ENCODE peak calls at places on chromosomes 16 and 17, in ten cellular contexts. R is upper lobe of right lung, M is substantia nigra, S is stomach, B is heart right ventricle, H is PC-3, D is left ventricle myocardium inferior, T is hepatocyte, W is neural progenitor cell, Z is RWPE1. O is an unnamed sample.

GRCh38 chr16:51641191-51641765 is 490.2 kb upstream of the SALL1 start:
- DNase-seq in Z (no peak), W (no peak), R (no peak), B (no peak), H (no peak), T (no peak), D (no peak), S (no peak), M (no peak), O (no peak)

GRCh38 chr16:23365602-23366240 is 63.6 kb downstream of the SCNN1B start:
- DNase-seq in T (no peak), H (peak; percentile 56), Z (no peak), R (no peak), W (no peak), M (no peak), S (no peak), D (no peak), B (no peak), O (peak; percentile 63)

GRCh38 chr17:45425125-45425983 is 7.3 kb downstream of the ARHGAP27 start:
- DNase-seq in W (peak; percentile 87), M (no peak), D (peak; percentile 61), S (peak; percentile 92), T (peak; percentile 94), R (peak; percentile 91), B (no peak), H (peak; percentile 99), Z (peak; percentile 89), O (peak; percentile 92)

GRCh38 chr16:56041556-56042140 is 149.6 kb upstream of the GNAO1 start:
- DNase-seq in H (peak; percentile 31), S (no peak), W (peak; percentile 76), B (no peak), R (no peak), D (no peak), M (peak; percentile 2), Z (peak; percentile 50), T (peak; percentile 72), O (peak; percentile 37)

GRCh38 chr17:50858486-50859225 is 7.5 kb downstream of the TOB1 start:
- DNase-seq in B (no peak), D (no peak), M (no peak), Z (no peak), T (no peak), W (no peak), R (no peak), H (no peak), S (no peak), O (no peak)

GRCh38 chr16:56301391-56301850 is 110.1 kb downstream of the GNAO1 start:
- DNase-seq in R (no peak), H (peak; percentile 13), M (peak; percentile 46), S (no peak), Z (no peak), B (no peak), D (no peak), W (no peak), T (no peak), O (no peak)

GRCh38 chr16:78230832-78231231 is 131.4 kb downstream of the WWOX start:
- DNase-seq in M (no peak), W (no peak), D (no peak), H (peak; percentile 83), Z (peak; percentile 29), R (no peak), S (no peak), T (peak; percentile 54), B (no peak), O (no peak)

GRCh38 chr17:74037320-74037719 is 166.2 kb upstream of the RPL38 start:
- DNase-seq in S (no peak), M (no peak), H (peak; percentile 44), T (peak; percentile 70), R (no peak), W (peak; percentile 36), B (no peak), D (no peak), Z (peak; percentile 24), O (no peak)

GRCh38 chr17:14302421-14303099 is 1.7 kb downstream of the HS3ST3B1 start:
- DNase-seq in T (peak; percentile 95), S (peak; percentile 90), R (peak; percentile 94), D (peak; percentile 84), W (peak; percentile 95), B (peak; percentile 89), M (peak; percentile 8), H (peak; percentile 89), Z (peak; percentile 77), O (peak; percentile 86)

GRCh38 chr17:74579910-74580309 is 12.2 kb downstream of the CD300LD start:
- DNase-seq in M (no peak), W (no peak), D (no peak), Z (no peak), T (no peak), B (no peak), H (no peak), R (no peak), S (no peak), O (no peak)

GRCh38 chr17:17190188-17190587 is 15.9 kb downstream of the PLD6 start:
- DNase-seq in Z (no peak), R (no peak), M (no peak), H (no peak), W (no peak), S (no peak), D (peak; percentile 14), T (no peak), B (no peak), O (no peak)

GRCh38 chr17:28985950-28986713 is 19.7 kb downstream of the SEZ6 start:
- DNase-seq in B (no peak), R (no peak), W (peak; percentile 94), H (no peak), Z (no peak), M (no peak), D (no peak), T (peak; percentile 30), S (no peak), O (no peak)

GRCh38 chr17:72751746-72752145 is 340.7 kb downstream of the SLC39A11 start:
- DNase-seq in W (no peak), T (no peak), M (no peak), S (no peak), Z (no peak), B (no peak), R (no peak), D (no peak), H (no peak), O (no peak)
- H3K27ac ChIP-seq in W (no peak overlapping the region), T (no peak overlapping the region), M (no peak overlapping the region), S (no peak overlapping the region), Z (no peak overlapping the region), B (no peak overlapping the region), R (no peak overlapping the region), D (no peak overlapping the region), H (no peak overlapping the region), O (no peak overlapping the region)

GRCh38 chr17:66468241-66469087 is 166.1 kb downstream of the PRKCA start:
- DNase-seq in H (peak; percentile 26), W (no peak), M (no peak), T (peak; percentile 39), R (no peak), D (no peak), S (no peak), Z (peak; percentile 26), B (no peak), O (no peak)
- H3K27ac ChIP-seq in H (no peak overlapping the region), W (no peak overlapping the region), M (no peak overlapping the region), T (peak overlapping the region; percentile 76), R (peak overlapping the region; percentile 38), D (no peak overlapping the region), S (peak overlapping the region; percentile 73), Z (peak overlapping the region; percentile 76), B (no peak overlapping the region), O (no peak overlapping the region)

DNA sequence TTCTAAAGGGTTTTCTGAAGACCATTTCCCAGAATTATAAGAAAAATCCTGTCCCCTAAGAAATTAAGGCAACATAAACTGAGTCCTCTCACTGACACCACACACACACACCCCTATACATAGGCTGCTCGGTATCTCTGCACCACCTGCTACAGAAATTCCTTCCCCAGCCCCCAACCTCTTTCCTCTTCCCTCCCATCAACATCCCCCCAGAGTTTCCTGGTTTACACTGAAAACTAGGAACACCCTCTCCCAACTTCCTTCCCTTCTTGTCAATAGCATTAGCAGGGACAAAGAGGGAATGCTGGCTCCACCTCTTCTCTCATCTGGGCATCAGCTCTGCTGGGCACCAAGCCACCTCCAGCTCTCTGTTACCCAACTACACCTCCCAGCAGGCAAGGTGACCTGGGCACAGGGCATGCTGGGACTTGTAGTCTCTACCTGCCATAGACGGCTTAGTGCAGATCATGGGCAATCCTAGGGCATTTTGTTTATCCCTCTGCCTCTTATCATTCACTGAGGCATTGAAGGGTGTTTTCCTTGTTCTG is 15.7 kb downstream of the CAVIN1 start:
- DNase-seq in Z (peak; percentile 89), D (peak; percentile 88), W (peak; percentile 79), B (peak; percentile 82), T (peak; percentile 76), R (peak; percentile 90), H (no peak), M (peak; percentile 50), S (peak; percentile 93), O (peak; percentile 89)
- H3K27ac ChIP-seq in Z (peak overlapping the region; percentile 96), D (peak overlapping the region; percentile 100), W (no peak overlapping the region), B (peak overlapping the region; percentile 83), T (no peak overlapping the region), R (peak overlapping the region; percentile 79), H (no peak overlapping the region), M (peak overlapping the region; percentile 98), S (peak overlapping the region; percentile 81), O (peak overlapping the region; percentile 11)

DNA sequence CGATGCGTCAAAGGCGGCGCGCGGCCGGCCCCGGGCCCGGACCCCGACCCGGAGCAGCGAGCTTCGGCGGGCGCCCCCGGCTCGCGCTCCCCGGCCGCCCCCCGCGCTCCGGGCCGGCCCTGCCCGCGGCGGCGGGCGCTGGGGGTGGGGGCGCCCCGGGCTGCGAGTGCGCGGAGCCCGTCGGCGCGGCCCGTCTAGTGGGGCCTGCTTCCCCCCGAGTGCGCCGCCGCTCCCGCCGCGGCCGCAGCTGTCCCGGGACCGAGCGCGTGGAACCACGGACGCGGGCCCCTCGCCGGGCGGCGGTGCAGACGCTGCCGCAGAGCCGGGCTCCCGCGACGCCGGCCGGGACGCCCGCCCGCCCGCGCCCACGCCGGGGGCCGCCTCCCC is 308 bp downstream of the ADCY9 start:
- DNase-seq in D (peak; percentile 20), B (no peak), W (no peak), S (no peak), R (no peak), M (no peak), T (no peak), Z (peak; percentile 18), H (no peak), O (no peak)
- H3K27ac ChIP-seq in D (peak overlapping the region; percentile 82), B (peak overlapping the region; percentile 77), W (no peak overlapping the region), S (peak overlapping the region; percentile 71), R (no peak overlapping the region), M (no peak overlapping the region), T (no peak overlapping the region), Z (peak overlapping the region; percentile 77), H (no peak overlapping the region), O (no peak overlapping the region)